ENCODE peak calls at places on chromosomes 1 and 21, in seven cellular contexts. C, U, D, Y, Q, I and G are unnamed samples.

GRCh38 chr1:97634758-97635157 is 286.1 kb downstream of the DPYD start:
- DNase-seq in D (no peak), U (no peak), Y (no peak), Q (no peak), C (no peak), I (no peak), G (no peak)

GRCh38 chr1:54850082-54850730 is 36.8 kb downstream of the DHCR24 start:
- DNase-seq in U (no peak), C (no peak), Q (no peak), D (peak), I (no peak), Y (peak), G (no peak)

GRCh38 chr1:163959622-163960021 is 599.4 kb upstream of the PBX1 start:
- DNase-seq in C (no peak), U (no peak), Q (no peak), Y (no peak), D (no peak), I (no peak), G (no peak)

GRCh38 chr1:1240822-1241587 is 5.5 kb downstream of the C1QTNF12 start:
- DNase-seq in D (peak), I (no peak), U (no peak), C (no peak), Y (no peak), Q (no peak), G (no peak)

GRCh38 chr1:110233861-110234260 is 23.7 kb downstream of the KCNC4 start:
- DNase-seq in I (no peak), U (no peak), D (no peak), Y (no peak), Q (no peak), C (no peak), G (no peak)

GRCh38 chr1:109509176-109510134 is at the start of gene AMIGO1:
- DNase-seq in U (peak), C (no peak), Y (peak), I (peak), Q (no peak), D (peak), G (peak)

GRCh38 chr1:22048351-22049192 is 3.9 kb upstream of the CDC42 start:
- DNase-seq in I (peak), C (no peak), Y (peak), D (peak), Q (no peak), U (peak), G (peak)

GRCh38 chr1:54230507-54231339 is 30.8 kb downstream of the MRPL37 start:
- DNase-seq in Y (no peak), D (no peak), U (peak), C (no peak), Q (no peak), I (peak), G (peak)

GRCh38 chr21:36282568-36283230 is 37.3 kb upstream of the MORC3 start:
- DNase-seq in Y (no peak), U (no peak), Q (no peak), C (no peak), I (peak), D (peak), G (no peak)

GRCh38 chr1:167791281-167792209 is 69.8 kb downstream of the MPZL1 start:
- DNase-seq in I (no peak), U (no peak), C (no peak), D (peak), Y (no peak), Q (no peak), G (no peak)

GRCh38 chr1:172472495-172472894 is 28.6 kb upstream of the PIGC start:
- DNase-seq in Q (no peak), I (no peak), D (no peak), Y (no peak), C (no peak), U (no peak), G (no peak)

GRCh38 chr1:63261736-63262142 is 60.6 kb upstream of the FOXD3 start:
- DNase-seq in Y (no peak), U (no peak), C (no peak), I (no peak), Q (no peak), D (no peak), G (no peak)